ENCODE peak calls at places on chromosomes 5 and 9, in nine cellular contexts. H is spleen, J is AG09309, W is stomach, M is HCT116, R is OCI-LY7, P is HL-60, Q is heart left ventricle, E is IMR-90. V is an unnamed sample.
A peak's percentile ranks its signal among the peaks of the same experiment; 100 is the strongest.

GRCh38 chr9:71748280-71748743 is 20.0 kb downstream of the CEMIP2 start:
- DNase-seq in H (no peak), P (no peak), R (no peak), J (peak; percentile 84), E (peak; percentile 85), M (no peak), Q (no peak), W (no peak), V (no peak)

GRCh38 chr9:68822596-68823165 is 117.6 kb downstream of the PIP5K1B start:
- DNase-seq in E (no peak), J (no peak), H (no peak), W (peak; percentile 62), Q (peak; percentile 65), P (no peak), R (no peak), M (no peak), V (no peak)

GRCh38 chr9:38067611-38067891 is 1.5 kb downstream of the SHB start:
- DNase-seq in P (no peak), J (no peak), Q (peak; percentile 43), E (no peak), R (no peak), W (peak; percentile 44), H (peak; percentile 82), M (no peak), V (no peak)

GRCh38 chr5:128199104-128199503 is 115.5 kb downstream of the SLC12A2 start:
- DNase-seq in P (no peak), Q (no peak), J (no peak), H (no peak), M (peak; percentile 51), R (no peak), W (no peak), E (peak; percentile 76), V (peak; percentile 71)

GRCh38 chr5:124315746-124316415 is 430.6 kb downstream of the ZNF608 start:
- DNase-seq in H (no peak), M (no peak), J (no peak), R (no peak), W (no peak), P (no peak), Q (no peak), E (peak; percentile 66), V (no peak)

GRCh38 chr9:34123682-34124081 is 2.8 kb downstream of the DCAF12 start:
- DNase-seq in E (no peak), R (peak; percentile 85), M (no peak), Q (peak; percentile 31), W (peak; percentile 27), P (peak; percentile 73), H (peak; percentile 76), J (no peak), V (no peak)

GRCh38 chr9:113737414-113738271 is 138.5 kb upstream of the ZNF618 start:
- DNase-seq in E (peak; percentile 51), Q (peak; percentile 38), M (peak; percentile 49), H (no peak), J (peak; percentile 20), W (peak; percentile 63), P (peak; percentile 33), R (peak; percentile 51), V (peak; percentile 69)

GRCh38 chr5:16304846-16305245 is 125.3 kb upstream of the MARCHF11 start:
- DNase-seq in W (no peak), J (peak; percentile 1), R (no peak), M (no peak), H (no peak), Q (no peak), P (no peak), E (peak; percentile 4), V (no peak)

GRCh38 chr9:82549174-82549821 is 513.6 kb downstream of the RASEF start:
- DNase-seq in R (no peak), W (no peak), H (no peak), P (no peak), J (no peak), E (no peak), Q (no peak), M (no peak), V (no peak)

GRCh38 chr9:101737165-101737704 is 1.2 kb downstream of the GRIN3A start:
- DNase-seq in E (no peak), J (no peak), W (no peak), P (no peak), M (no peak), R (no peak), Q (no peak), H (no peak), V (no peak)

GRCh38 chr5:168706655-168707069 is 127.5 kb upstream of the PANK3 start:
- DNase-seq in E (peak; percentile 47), Q (peak; percentile 40), H (no peak), R (peak; percentile 4), M (peak; percentile 7), J (no peak), P (no peak), W (no peak), V (peak; percentile 66)

DNA sequence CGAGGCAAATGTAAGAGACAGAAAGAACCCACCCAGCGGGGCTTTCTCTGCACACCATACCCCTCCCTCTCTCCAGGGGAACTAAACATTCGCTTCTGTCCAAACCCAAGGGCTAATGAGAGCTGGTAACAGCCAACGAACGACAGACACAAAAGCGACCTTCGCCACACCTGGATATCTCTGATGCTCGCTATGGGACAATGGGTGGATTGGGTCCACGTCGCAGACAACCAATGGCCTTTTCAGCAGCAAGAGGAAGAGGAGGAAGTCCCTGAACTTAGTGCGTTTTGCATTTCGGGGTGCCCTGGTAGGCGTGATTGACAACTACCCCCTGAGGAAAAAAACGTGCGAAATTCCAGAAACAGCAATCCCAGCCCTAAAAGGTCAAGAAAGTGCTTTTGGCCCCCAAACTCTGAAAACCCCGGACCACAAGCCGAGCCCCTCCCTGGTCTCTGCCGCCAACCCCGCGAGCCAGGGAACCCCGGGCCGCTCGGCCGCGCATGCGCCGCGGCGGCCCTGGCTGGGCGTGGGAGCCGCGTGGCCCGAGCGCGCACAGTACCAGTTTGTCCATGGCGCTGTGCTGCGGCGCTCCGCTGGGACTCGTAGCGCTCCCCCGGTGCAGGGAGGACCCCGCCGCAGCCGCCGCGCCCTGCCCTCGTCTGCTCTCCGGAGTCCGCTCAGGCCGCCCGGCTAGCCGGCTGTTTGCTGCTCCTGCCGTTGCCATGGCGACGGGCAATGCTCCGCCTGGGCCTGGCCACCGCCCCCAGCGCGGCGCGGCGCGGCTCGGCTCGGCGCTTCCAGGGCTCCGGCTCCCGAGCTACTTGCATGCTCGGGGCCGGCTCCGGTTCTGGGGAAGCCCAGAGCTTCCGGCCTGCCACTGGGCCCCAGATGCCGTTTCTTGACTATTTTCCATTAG is 66.9 kb upstream of the DNAH5 start:
- DNase-seq in E (peak; percentile 86), P (peak; percentile 5), R (peak; percentile 67), J (peak; percentile 47), M (peak; percentile 52), H (peak; percentile 93), W (peak; percentile 91), Q (peak; percentile 85), V (peak; percentile 94)
- TF ChIP-seq CTCF in E (peak; percentile 24), P (no peak), R (no peak), J (no peak), M (peak; percentile 1), H (no peak), W (no peak), Q (no peak), V (no peak)

DNA sequence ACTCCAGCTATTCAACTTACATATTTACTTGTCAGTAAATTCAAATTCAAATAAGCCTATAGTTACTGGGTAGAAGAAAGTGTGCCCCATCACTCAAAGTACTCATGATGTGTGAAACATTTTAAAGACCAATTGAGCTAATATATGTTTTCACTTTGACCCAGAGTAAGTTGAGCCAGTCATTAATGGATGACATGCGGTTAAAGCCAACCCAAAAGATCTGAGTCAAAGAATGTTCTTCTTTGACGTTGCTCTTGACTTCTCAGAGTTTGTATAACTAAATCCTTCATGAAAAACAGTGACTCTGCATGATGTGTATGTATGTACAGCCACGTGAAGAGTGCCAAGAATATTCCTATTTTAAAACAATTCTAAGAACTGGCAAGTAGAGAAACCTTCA is 237.4 kb downstream of the NR2F1-AS1 start:
- DNase-seq in E (peak; percentile 84), R (no peak), P (no peak), M (no peak), Q (no peak), J (no peak), W (no peak), H (no peak), V (no peak)
- TF ChIP-seq CTCF in E (no peak), R (no peak), P (no peak), M (no peak), Q (no peak), J (no peak), W (no peak), H (no peak), V (no peak)

DNA sequence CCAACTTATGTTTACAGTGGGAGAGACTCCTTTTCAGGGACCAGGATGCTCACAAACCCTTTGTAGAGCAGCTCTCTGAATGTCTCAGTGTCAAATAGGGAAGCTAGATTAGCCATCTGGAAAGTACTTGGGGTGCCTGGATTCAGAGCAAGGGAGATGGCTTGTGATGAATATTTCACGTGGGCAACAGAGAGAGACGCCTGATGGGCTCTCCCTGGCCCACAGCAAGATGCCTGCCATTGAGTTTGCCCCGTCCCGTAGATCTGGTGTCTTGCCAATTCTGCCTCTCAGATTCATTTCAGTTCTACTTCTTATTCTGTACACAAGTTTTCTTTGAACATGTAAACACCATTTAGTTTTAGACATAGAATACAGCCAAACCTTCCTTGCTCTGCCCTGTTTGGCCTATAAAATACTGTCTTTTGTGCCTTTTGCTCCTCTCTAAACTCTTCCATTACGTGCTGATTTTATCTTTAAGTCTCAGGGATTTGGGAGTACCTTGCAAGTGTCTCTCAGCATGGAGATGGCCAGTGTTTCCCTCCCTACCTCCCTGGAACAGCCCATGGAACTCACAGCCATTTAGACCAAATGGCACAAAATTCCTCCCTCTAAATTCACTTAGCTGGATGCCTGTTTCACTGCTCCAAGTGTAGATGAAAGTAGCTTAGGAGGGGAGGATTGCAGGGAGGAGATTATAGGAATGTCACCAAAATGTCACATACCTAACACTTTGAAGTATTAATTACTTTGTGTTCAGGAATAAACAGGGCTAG is 234.3 kb downstream of the SAXO1 start:
- DNase-seq in E (no peak), W (no peak), R (no peak), P (no peak), Q (no peak), M (no peak), H (no peak), J (no peak), V (no peak)
- TF ChIP-seq CTCF in E (no peak), W (no peak), R (no peak), P (no peak), Q (no peak), M (no peak), H (no peak), J (no peak), V (no peak)

GRCh38 chr9:135086597-135087488 is 625 bp upstream of the OLFM1 start:
- DNase-seq in E (no peak), R (no peak), W (no peak), M (no peak), Q (no peak), J (no peak), H (no peak), P (no peak), V (no peak)

GRCh38 chr9:135084262-135084661 is 3.2 kb upstream of the OLFM1 start:
- DNase-seq in E (no peak), P (no peak), M (no peak), R (no peak), Q (no peak), W (no peak), J (no peak), H (no peak), V (no peak)

GRCh38 chr9:135084881-135085760 is 2.3 kb upstream of the OLFM1 start:
- DNase-seq in P (no peak), R (no peak), W (no peak), H (no peak), M (no peak), J (no peak), Q (no peak), E (no peak), V (no peak)

GRCh38 chr9:135087489-135087791 is at the start of gene OLFM1:
- DNase-seq in W (peak; percentile 71), M (peak; percentile 38), E (peak; percentile 46), H (no peak), R (no peak), Q (peak; percentile 84), P (no peak), J (no peak), V (peak; percentile 80)

GRCh38 chr9:135085830-135086546 is 1.5 kb upstream of the OLFM1 start:
- DNase-seq in H (peak; percentile 82), M (peak; percentile 54), J (no peak), Q (peak; percentile 71), R (peak; percentile 26), W (peak; percentile 86), P (no peak), E (peak; percentile 43), V (peak; percentile 76)
- TF ChIP-seq CTCF in H (peak; percentile 85), M (peak; percentile 95), J (peak; percentile 90), Q (peak; percentile 94), R (peak; percentile 82), W (no peak), P (peak; percentile 68), E (peak; percentile 81), V (no peak)